ENCODE peak calls at places on chromosome 11, in nine cellular contexts. One of them, this sample, is unnamed.

GRCh38 chr11:69716099-69716498 is 12.3 kb upstream of the FGF19 start:
- DNase-seq in upper lobe of right lung: no peak
- DNase-seq in mesothelial cell of epicardium: no peak
- DNase-seq in astrocyte: no peak
- DNase-seq in transverse colon: no peak
- DNase-seq in AG09309: no peak
- DNase-seq in MCF 10A: no peak
- DNase-seq in brain microvascular endothelial cell: no peak
- DNase-seq in Calu3: no peak
- DNase-seq in this sample: no peak

GRCh38 chr11:26204110-26204509 is 127.8 kb upstream of the ANO3 start:
- DNase-seq in upper lobe of right lung: no peak
- DNase-seq in mesothelial cell of epicardium: no peak
- DNase-seq in astrocyte: no peak
- DNase-seq in transverse colon: no peak
- DNase-seq in AG09309: no peak
- DNase-seq in MCF 10A: no peak
- DNase-seq in brain microvascular endothelial cell: no peak
- DNase-seq in Calu3: no peak
- DNase-seq in this sample: no peak

GRCh38 chr11:44226472-44226871 is 83.5 kb downstream of the ALX4 start:
- DNase-seq in upper lobe of right lung: no peak
- DNase-seq in mesothelial cell of epicardium: no peak
- DNase-seq in astrocyte: no peak
- DNase-seq in transverse colon: no peak
- DNase-seq in AG09309: no peak
- DNase-seq in MCF 10A: no peak
- DNase-seq in brain microvascular endothelial cell: no peak
- DNase-seq in Calu3: no peak
- DNase-seq in this sample: no peak

GRCh38 chr11:132334769-132335280 is 964.4 kb downstream of the NTM start:
- DNase-seq in upper lobe of right lung: no peak
- DNase-seq in mesothelial cell of epicardium: no peak
- DNase-seq in astrocyte: no peak
- DNase-seq in transverse colon: no peak
- DNase-seq in AG09309: no peak
- DNase-seq in MCF 10A: no peak
- DNase-seq in brain microvascular endothelial cell: no peak
- DNase-seq in Calu3: no peak
- DNase-seq in this sample: no peak

GRCh38 chr11:96143016-96143670 is 199.9 kb downstream of the MAML2 start:
- DNase-seq in upper lobe of right lung: no peak
- DNase-seq in mesothelial cell of epicardium: no peak
- DNase-seq in astrocyte: no peak
- DNase-seq in transverse colon: no peak
- DNase-seq in AG09309: no peak
- DNase-seq in MCF 10A: no peak
- DNase-seq in brain microvascular endothelial cell: no peak
- DNase-seq in Calu3: no peak
- DNase-seq in this sample: no peak

GRCh38 chr11:83306385-83307080 is 20.4 kb upstream of the CCDC90B start:
- DNase-seq in upper lobe of right lung: no peak
- DNase-seq in mesothelial cell of epicardium: no peak
- DNase-seq in astrocyte: no peak
- DNase-seq in transverse colon: no peak
- DNase-seq in AG09309: no peak
- DNase-seq in MCF 10A: no peak
- DNase-seq in brain microvascular endothelial cell: no peak
- DNase-seq in Calu3: no peak
- DNase-seq in this sample: no peak

GRCh38 chr11:94175545-94175944 is 46.9 kb downstream of the PANX1 start:
- DNase-seq in upper lobe of right lung: no peak
- DNase-seq in mesothelial cell of epicardium: no peak
- DNase-seq in astrocyte: peak
- DNase-seq in transverse colon: no peak
- DNase-seq in AG09309: peak
- DNase-seq in MCF 10A: peak
- DNase-seq in brain microvascular endothelial cell: peak
- DNase-seq in Calu3: no peak
- DNase-seq in this sample: no peak

GRCh38 chr11:75514596-75514995 is 11.1 kb downstream of the GDPD5 start:
- DNase-seq in upper lobe of right lung: no peak
- DNase-seq in mesothelial cell of epicardium: no peak
- DNase-seq in astrocyte: no peak
- DNase-seq in transverse colon: no peak
- DNase-seq in AG09309: no peak
- DNase-seq in MCF 10A: no peak
- DNase-seq in brain microvascular endothelial cell: no peak
- DNase-seq in Calu3: no peak
- DNase-seq in this sample: no peak

GRCh38 chr11:75279273-75279672 is 38.7 kb downstream of the TPBGL start:
- DNase-seq in upper lobe of right lung: peak
- DNase-seq in mesothelial cell of epicardium: no peak
- DNase-seq in astrocyte: peak
- DNase-seq in transverse colon: no peak
- DNase-seq in AG09309: no peak
- DNase-seq in MCF 10A: no peak
- DNase-seq in brain microvascular endothelial cell: no peak
- DNase-seq in Calu3: no peak
- DNase-seq in this sample: no peak

GRCh38 chr11:36404831-36405230 is 105.2 kb downstream of the TRAF6 start:
- DNase-seq in upper lobe of right lung: no peak
- DNase-seq in mesothelial cell of epicardium: no peak
- DNase-seq in astrocyte: peak
- DNase-seq in transverse colon: no peak
- DNase-seq in AG09309: no peak
- DNase-seq in MCF 10A: no peak
- DNase-seq in brain microvascular endothelial cell: no peak
- DNase-seq in Calu3: no peak
- DNase-seq in this sample: no peak

GRCh38 chr11:125141686-125142535 is 22.6 kb upstream of the PKNOX2 start:
- DNase-seq in upper lobe of right lung: peak
- DNase-seq in mesothelial cell of epicardium: peak
- DNase-seq in astrocyte: no peak
- DNase-seq in transverse colon: peak
- DNase-seq in AG09309: no peak
- DNase-seq in MCF 10A: peak
- DNase-seq in brain microvascular endothelial cell: peak
- DNase-seq in Calu3: peak
- DNase-seq in this sample: peak

GRCh38 chr11:61730222-61730994 is 22.0 kb upstream of the MYRF start:
- DNase-seq in upper lobe of right lung: no peak
- DNase-seq in mesothelial cell of epicardium: no peak
- DNase-seq in astrocyte: no peak
- DNase-seq in transverse colon: no peak
- DNase-seq in AG09309: no peak
- DNase-seq in MCF 10A: peak
- DNase-seq in brain microvascular endothelial cell: no peak
- DNase-seq in Calu3: no peak
- DNase-seq in this sample: no peak

GRCh38 chr11:98455500-98456186 is 565.1 kb upstream of the CNTN5 start:
- DNase-seq in upper lobe of right lung: no peak
- DNase-seq in mesothelial cell of epicardium: no peak
- DNase-seq in astrocyte: no peak
- DNase-seq in transverse colon: no peak
- DNase-seq in AG09309: no peak
- DNase-seq in MCF 10A: peak
- DNase-seq in brain microvascular endothelial cell: no peak
- DNase-seq in Calu3: no peak
- DNase-seq in this sample: no peak

GRCh38 chr11:99461913-99462312 is 441.2 kb downstream of the CNTN5 start:
- DNase-seq in upper lobe of right lung: no peak
- DNase-seq in mesothelial cell of epicardium: no peak
- DNase-seq in astrocyte: no peak
- DNase-seq in transverse colon: no peak
- DNase-seq in AG09309: no peak
- DNase-seq in MCF 10A: no peak
- DNase-seq in brain microvascular endothelial cell: no peak
- DNase-seq in Calu3: no peak
- DNase-seq in this sample: no peak
- TF ChIP-seq CTCF in upper lobe of right lung: no peak
- TF ChIP-seq CTCF in mesothelial cell of epicardium: no peak
- TF ChIP-seq CTCF in astrocyte: no peak
- TF ChIP-seq CTCF in transverse colon: no peak
- TF ChIP-seq CTCF in AG09309: no peak
- TF ChIP-seq CTCF in MCF 10A: no peak
- TF ChIP-seq CTCF in brain microvascular endothelial cell: no peak
- TF ChIP-seq CTCF in Calu3: no peak
- TF ChIP-seq CTCF in this sample: no peak

GRCh38 chr11:12100429-12100828 is 10.0 kb upstream of the MICAL2 start:
- DNase-seq in upper lobe of right lung: no peak
- DNase-seq in mesothelial cell of epicardium: no peak
- DNase-seq in astrocyte: no peak
- DNase-seq in transverse colon: peak
- DNase-seq in AG09309: no peak
- DNase-seq in MCF 10A: no peak
- DNase-seq in brain microvascular endothelial cell: no peak
- DNase-seq in Calu3: no peak
- DNase-seq in this sample: no peak

GRCh38 chr11:12103411-12104225 is 6.8 kb upstream of the MICAL2 start:
- DNase-seq in upper lobe of right lung: no peak
- DNase-seq in mesothelial cell of epicardium: no peak
- DNase-seq in astrocyte: no peak
- DNase-seq in transverse colon: no peak
- DNase-seq in AG09309: no peak
- DNase-seq in MCF 10A: no peak
- DNase-seq in brain microvascular endothelial cell: no peak
- DNase-seq in Calu3: no peak
- DNase-seq in this sample: no peak

GRCh38 chr11:12101318-12101717 is 9.1 kb upstream of the MICAL2 start:
- DNase-seq in upper lobe of right lung: no peak
- DNase-seq in mesothelial cell of epicardium: no peak
- DNase-seq in astrocyte: no peak
- DNase-seq in transverse colon: no peak
- DNase-seq in AG09309: no peak
- DNase-seq in MCF 10A: no peak
- DNase-seq in brain microvascular endothelial cell: no peak
- DNase-seq in Calu3: no peak
- DNase-seq in this sample: no peak

GRCh38 chr11:12100886-12101285 is 9.5 kb upstream of the MICAL2 start:
- DNase-seq in upper lobe of right lung: peak
- DNase-seq in mesothelial cell of epicardium: no peak
- DNase-seq in astrocyte: no peak
- DNase-seq in transverse colon: no peak
- DNase-seq in AG09309: no peak
- DNase-seq in MCF 10A: no peak
- DNase-seq in brain microvascular endothelial cell: no peak
- DNase-seq in Calu3: no peak
- DNase-seq in this sample: no peak

GRCh38 chr11:12102588-12103410 is 7.6 kb upstream of the MICAL2 start:
- DNase-seq in upper lobe of right lung: no peak
- DNase-seq in mesothelial cell of epicardium: no peak
- DNase-seq in astrocyte: no peak
- DNase-seq in transverse colon: no peak
- DNase-seq in AG09309: no peak
- DNase-seq in MCF 10A: no peak
- DNase-seq in brain microvascular endothelial cell: no peak
- DNase-seq in Calu3: no peak
- DNase-seq in this sample: no peak
- TF ChIP-seq CTCF in upper lobe of right lung: no peak
- TF ChIP-seq CTCF in mesothelial cell of epicardium: no peak
- TF ChIP-seq CTCF in astrocyte: no peak
- TF ChIP-seq CTCF in transverse colon: peak
- TF ChIP-seq CTCF in AG09309: peak
- TF ChIP-seq CTCF in MCF 10A: peak
- TF ChIP-seq CTCF in brain microvascular endothelial cell: peak
- TF ChIP-seq CTCF in Calu3: no peak
- TF ChIP-seq CTCF in this sample: no peak

GRCh38 chr11:72280037-72280436 is 36.1 kb upstream of the PHOX2A start:
- DNase-seq in upper lobe of right lung: no peak
- DNase-seq in mesothelial cell of epicardium: no peak
- DNase-seq in astrocyte: no peak
- DNase-seq in transverse colon: no peak
- DNase-seq in AG09309: no peak
- DNase-seq in MCF 10A: no peak
- DNase-seq in brain microvascular endothelial cell: no peak
- DNase-seq in Calu3: no peak
- DNase-seq in this sample: no peak
- TF ChIP-seq CTCF in upper lobe of right lung: no peak
- TF ChIP-seq CTCF in mesothelial cell of epicardium: no peak
- TF ChIP-seq CTCF in astrocyte: no peak
- TF ChIP-seq CTCF in transverse colon: no peak
- TF ChIP-seq CTCF in AG09309: no peak
- TF ChIP-seq CTCF in MCF 10A: no peak
- TF ChIP-seq CTCF in brain microvascular endothelial cell: no peak
- TF ChIP-seq CTCF in Calu3: no peak
- TF ChIP-seq CTCF in this sample: no peak

GRCh38 chr11:110486176-110486575 is 56.4 kb downstream of the FDX1 start:
- DNase-seq in upper lobe of right lung: no peak
- DNase-seq in mesothelial cell of epicardium: no peak
- DNase-seq in astrocyte: no peak
- DNase-seq in transverse colon: no peak
- DNase-seq in AG09309: no peak
- DNase-seq in MCF 10A: no peak
- DNase-seq in brain microvascular endothelial cell: no peak
- DNase-seq in Calu3: no peak
- DNase-seq in this sample: no peak
- TF ChIP-seq CTCF in upper lobe of right lung: no peak
- TF ChIP-seq CTCF in mesothelial cell of epicardium: no peak
- TF ChIP-seq CTCF in astrocyte: no peak
- TF ChIP-seq CTCF in transverse colon: no peak
- TF ChIP-seq CTCF in AG09309: no peak
- TF ChIP-seq CTCF in MCF 10A: no peak
- TF ChIP-seq CTCF in brain microvascular endothelial cell: no peak
- TF ChIP-seq CTCF in Calu3: no peak
- TF ChIP-seq CTCF in this sample: no peak

This sample was measured in activated B cell treated with CpG ODN at 0.5 μM for 24 hours.